ENCODE peak calls at places on chromosomes 13 and 19, in four cellular contexts. K is brain microvascular endothelial cell, F is left lung, N is H9. Q is an unnamed sample.

GRCh38 chr13:100323937-100324336 is 235.0 kb downstream of the PCCA start:
- DNase-seq in K (no peak), F (no peak), N (no peak), Q (no peak)

GRCh38 chr19:54096642-54097106 is 3.9 kb downstream of the OSCAR start:
- DNase-seq in K (no peak), F (peak; percentile 42), N (peak; percentile 65), Q (peak; percentile 54)

GRCh38 chr13:53422415-53422814 is 393.8 kb downstream of the OLFM4 start:
- DNase-seq in K (no peak), F (no peak), N (no peak), Q (no peak)

GRCh38 chr19:31214086-31214485 is 135.2 kb downstream of the TSHZ3 start:
- DNase-seq in K (peak; percentile 99), F (peak; percentile 75), N (no peak), Q (peak; percentile 99)

GRCh38 chr13:27442797-27443196 is 7.6 kb downstream of the MTIF3 start:
- DNase-seq in K (no peak), F (no peak), N (no peak), Q (no peak)

GRCh38 chr19:29663861-29664752 is 1.2 kb upstream of the PLEKHF1 start:
- DNase-seq in K (peak; percentile 21), F (no peak), N (no peak), Q (peak; percentile 90)

GRCh38 chr19:14871619-14872230 is 14.2 kb downstream of the OR7A17 start:
- DNase-seq in K (no peak), F (no peak), N (no peak), Q (peak; percentile 10)

GRCh38 chr19:41437944-41438574 is 1.7 kb downstream of the DMAC2 start:
- DNase-seq in K (no peak), F (no peak), N (no peak), Q (no peak)

GRCh38 chr19:37905936-37906867 is at the start of gene WDR87:
- DNase-seq in K (no peak), F (peak; percentile 51), N (peak; percentile 95), Q (no peak)

GRCh38 chr13:47334173-47334572 is 437.3 kb upstream of the HTR2A start:
- DNase-seq in K (peak; percentile 74), F (no peak), N (no peak), Q (no peak)

GRCh38 chr19:44553478-44554171 is 24.1 kb upstream of the CEACAM20 start:
- DNase-seq in K (peak; percentile 15), F (no peak), N (no peak), Q (peak; percentile 97)

GRCh38 chr19:18274303-18274775 is at the start of gene IQCN:
- DNase-seq in K (peak; percentile 29), F (no peak), N (peak; percentile 75), Q (no peak)

GRCh38 chr13:20969182-20969581 is 66.6 kb upstream of the XPO4 start:
- DNase-seq in K (peak; percentile 45), F (no peak), N (no peak), Q (peak; percentile 60)

GRCh38 chr19:42198676-42199439 is 18.6 kb downstream of the DEDD2 start:
- DNase-seq in K (no peak), F (no peak), N (peak; percentile 86), Q (peak; percentile 53)

GRCh38 chr13:24362435-24362951 is 53.1 kb downstream of the C1QTNF9 start:
- DNase-seq in K (no peak), F (no peak), N (no peak), Q (no peak)

GRCh38 chr19:49065905-49066512 is 1.4 kb upstream of the NTF4 start:
- DNase-seq in K (no peak), F (no peak), N (no peak), Q (no peak)

GRCh38 chr13:112968910-112969691 is at the start of gene MCF2L:
- DNase-seq in K (no peak), F (no peak), N (peak; percentile 57), Q (no peak)
- H3K27me3 ChIP-seq in K (peaks cover 37% of the 10 kb centered on the region), F (peaks cover 10% of the 10 kb centered on the region), N (no peaks in the 10 kb centered on the region), Q (peaks cover 61% of the 10 kb centered on the region)

DNA sequence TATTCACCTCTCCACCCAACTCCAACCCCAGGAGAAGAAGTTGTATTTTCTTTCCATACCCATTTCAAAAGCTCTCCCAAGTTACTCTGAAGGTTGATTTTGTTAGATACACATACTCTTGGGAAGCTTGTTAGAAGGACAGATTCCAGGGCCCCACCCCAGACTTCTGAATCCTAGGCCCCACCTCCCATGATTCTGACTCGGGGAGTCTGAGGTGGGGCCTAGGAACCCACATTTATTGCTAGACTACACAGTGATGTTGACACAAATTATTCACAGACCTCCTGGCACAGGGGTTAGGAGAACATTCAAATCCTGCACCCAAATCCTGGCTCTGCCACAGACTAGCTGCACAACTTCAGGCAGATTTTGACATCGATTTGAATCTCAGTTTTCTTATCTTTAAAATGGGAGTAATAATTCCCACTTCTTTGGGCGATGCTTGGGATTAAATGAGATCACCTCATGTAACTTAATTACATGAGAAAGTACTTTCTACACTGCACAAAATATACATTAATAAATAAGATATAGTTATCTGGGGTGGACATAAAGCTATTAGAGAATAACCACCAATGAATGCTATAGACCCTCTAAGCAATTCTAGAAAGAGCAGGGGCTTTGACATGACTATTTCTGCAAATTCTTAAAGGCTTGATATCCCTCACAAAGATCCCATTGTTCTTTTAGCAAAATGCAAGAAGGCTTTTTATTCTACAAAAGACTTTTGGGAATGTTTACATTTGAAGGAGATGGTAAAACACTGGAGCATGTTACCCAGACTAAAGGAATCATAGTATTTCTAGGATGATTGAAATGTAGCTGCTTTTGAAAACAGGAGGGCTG is 18.0 kb downstream of the MBNL2 start:
- DNase-seq in K (no peak), F (no peak), N (no peak), Q (no peak)
- H3K27me3 ChIP-seq in K (no peaks in the 10 kb centered on the region), F (no peaks in the 10 kb centered on the region), N (no peaks in the 10 kb centered on the region), Q (no peaks in the 10 kb centered on the region)

GRCh38 chr19:51076602-51077213 is 6.0 kb downstream of the KLK14 start:
- DNase-seq in K (no peak), F (no peak), N (no peak), Q (no peak)
- H3K27me3 ChIP-seq in K (no peaks in the 10 kb centered on the region), F (no peaks in the 10 kb centered on the region), N (no peaks in the 10 kb centered on the region), Q (peaks cover 3% of the 10 kb centered on the region)

GRCh38 chr13:112062047-112062618 is 4.8 kb upstream of the SOX1 start:
- DNase-seq in K (no peak), F (no peak), N (no peak), Q (no peak)

GRCh38 chr13:112063807-112064206 is 3.1 kb upstream of the SOX1 start:
- DNase-seq in K (no peak), F (no peak), N (no peak), Q (no peak)

GRCh38 chr13:112062619-112063308 is 4.2 kb upstream of the SOX1 start:
- DNase-seq in K (no peak), F (no peak), N (peak; percentile 75), Q (no peak)

GRCh38 chr13:112064222-112064621 is 2.7 kb upstream of the SOX1 start:
- DNase-seq in K (no peak), F (no peak), N (no peak), Q (no peak)

GRCh38 chr13:112063309-112063626 is 3.7 kb upstream of the SOX1 start:
- DNase-seq in K (no peak), F (no peak), N (no peak), Q (no peak)
- H3K27me3 ChIP-seq in K (peaks cover 83% of the 10 kb centered on the region), F (peaks cover 93% of the 10 kb centered on the region), N (peaks cover 81% of the 10 kb centered on the region), Q (peaks cover 92% of the 10 kb centered on the region)

GRCh38 chr19:45592366-45592765 is 7.8 kb upstream of the OPA3 start:
- DNase-seq in K (no peak), F (no peak), N (no peak), Q (no peak)
- H3K27me3 ChIP-seq in K (no peaks in the 10 kb centered on the region), F (peaks cover under 1% of the 10 kb centered on the region), N (peaks cover 6% of the 10 kb centered on the region), Q (no peaks in the 10 kb centered on the region)

Q was measured in foreskin keratinocyte.